ENCODE peak calls at places on chromosomes 6 and 20, in five cellular contexts. One of them, this sample, is unnamed.

GRCh38 chr6:32046450-32047083 is 8.4 kb downstream of the CYP21A2 start:
- DNase-seq in cardiac muscle cell: peak; percentile 47
- DNase-seq in upper lobe of right lung: no peak
- DNase-seq in brain microvascular endothelial cell: no peak
- DNase-seq in colonic mucosa: peak; percentile 23
- DNase-seq in this sample: no peak

GRCh38 chr6:158467923-158468322 is 92.0 kb upstream of the TMEM181 start:
- DNase-seq in cardiac muscle cell: no peak
- DNase-seq in upper lobe of right lung: no peak
- DNase-seq in brain microvascular endothelial cell: no peak
- DNase-seq in colonic mucosa: no peak
- DNase-seq in this sample: no peak

GRCh38 chr20:52192296-52193007 is 873 bp upstream of the ZFP64 start:
- DNase-seq in cardiac muscle cell: no peak
- DNase-seq in upper lobe of right lung: peak; percentile 66
- DNase-seq in brain microvascular endothelial cell: no peak
- DNase-seq in colonic mucosa: no peak
- DNase-seq in this sample: no peak

GRCh38 chr6:91155129-91155528 is 568.3 kb upstream of the MAP3K7 start:
- DNase-seq in cardiac muscle cell: no peak
- DNase-seq in upper lobe of right lung: no peak
- DNase-seq in brain microvascular endothelial cell: no peak
- DNase-seq in colonic mucosa: no peak
- DNase-seq in this sample: no peak

GRCh38 chr6:8821921-8822512 is 386.7 kb upstream of the SLC35B3 start:
- DNase-seq in cardiac muscle cell: no peak
- DNase-seq in upper lobe of right lung: no peak
- DNase-seq in brain microvascular endothelial cell: no peak
- DNase-seq in colonic mucosa: no peak
- DNase-seq in this sample: no peak

GRCh38 chr6:89895273-89895874 is 1.1 kb downstream of the GJA10 start:
- DNase-seq in cardiac muscle cell: peak; percentile 74
- DNase-seq in upper lobe of right lung: no peak
- DNase-seq in brain microvascular endothelial cell: peak; percentile 76
- DNase-seq in colonic mucosa: no peak
- DNase-seq in this sample: no peak

GRCh38 chr20:37096415-37097039 is 730 bp upstream of the RBL1 start:
- DNase-seq in cardiac muscle cell: no peak
- DNase-seq in upper lobe of right lung: no peak
- DNase-seq in brain microvascular endothelial cell: no peak
- DNase-seq in colonic mucosa: no peak
- DNase-seq in this sample: no peak

GRCh38 chr20:37651932-37652331 is 41.9 kb upstream of the CTNNBL1 start:
- DNase-seq in cardiac muscle cell: peak; percentile 59
- DNase-seq in upper lobe of right lung: peak; percentile 75
- DNase-seq in brain microvascular endothelial cell: no peak
- DNase-seq in colonic mucosa: no peak
- DNase-seq in this sample: no peak

GRCh38 chr6:34131326-34132081 is 14.4 kb downstream of the GRM4 start:
- DNase-seq in cardiac muscle cell: no peak
- DNase-seq in upper lobe of right lung: no peak
- DNase-seq in brain microvascular endothelial cell: no peak
- DNase-seq in colonic mucosa: no peak
- DNase-seq in this sample: no peak

GRCh38 chr6:147448212-147448611 is 60.3 kb upstream of the SAMD5 start:
- DNase-seq in cardiac muscle cell: no peak
- DNase-seq in upper lobe of right lung: no peak
- DNase-seq in brain microvascular endothelial cell: no peak
- DNase-seq in colonic mucosa: no peak
- DNase-seq in this sample: no peak

GRCh38 chr6:96784650-96785049 is 52.6 kb downstream of the GPR63 start:
- DNase-seq in cardiac muscle cell: no peak
- DNase-seq in upper lobe of right lung: no peak
- DNase-seq in brain microvascular endothelial cell: no peak
- DNase-seq in colonic mucosa: no peak
- DNase-seq in this sample: no peak

GRCh38 chr6:52558266-52559000 is 18.4 kb downstream of the TRAM2 start:
- DNase-seq in cardiac muscle cell: peak; percentile 62
- DNase-seq in upper lobe of right lung: no peak
- DNase-seq in brain microvascular endothelial cell: no peak
- DNase-seq in colonic mucosa: no peak
- DNase-seq in this sample: no peak

GRCh38 chr20:14449323-14449722 is 111.9 kb upstream of the FLRT3 start:
- DNase-seq in cardiac muscle cell: no peak
- DNase-seq in upper lobe of right lung: no peak
- DNase-seq in brain microvascular endothelial cell: no peak
- DNase-seq in colonic mucosa: no peak
- DNase-seq in this sample: no peak

GRCh38 chr20:10646006-10646405 is 27.8 kb downstream of the JAG1 start:
- DNase-seq in cardiac muscle cell: no peak
- DNase-seq in upper lobe of right lung: no peak
- DNase-seq in brain microvascular endothelial cell: no peak
- DNase-seq in colonic mucosa: no peak
- DNase-seq in this sample: no peak

GRCh38 chr6:129683606-129684322 is 26.2 kb downstream of the ARHGAP18 start:
- DNase-seq in cardiac muscle cell: peak; percentile 99
- DNase-seq in upper lobe of right lung: peak; percentile 75
- DNase-seq in brain microvascular endothelial cell: peak; percentile 98
- DNase-seq in colonic mucosa: peak; percentile 69
- DNase-seq in this sample: peak; percentile 82

GRCh38 chr6:42378536-42378935 is 73.2 kb downstream of the TRERF1 start:
- DNase-seq in cardiac muscle cell: no peak
- DNase-seq in upper lobe of right lung: no peak
- DNase-seq in brain microvascular endothelial cell: no peak
- DNase-seq in colonic mucosa: no peak
- DNase-seq in this sample: no peak

GRCh38 chr6:9540534-9541126 is 874.2 kb downstream of the TFAP2A start:
- DNase-seq in cardiac muscle cell: peak; percentile 82
- DNase-seq in upper lobe of right lung: no peak
- DNase-seq in brain microvascular endothelial cell: peak; percentile 47
- DNase-seq in colonic mucosa: no peak
- DNase-seq in this sample: no peak

GRCh38 chr20:25685276-25686080 is 11.2 kb downstream of the ZNF337 start:
- DNase-seq in cardiac muscle cell: no peak
- DNase-seq in upper lobe of right lung: no peak
- DNase-seq in brain microvascular endothelial cell: no peak
- DNase-seq in colonic mucosa: no peak
- DNase-seq in this sample: no peak

GRCh38 chr6:56911847-56912246 is 43.1 kb upstream of the BEND6 start:
- DNase-seq in cardiac muscle cell: peak; percentile 59
- DNase-seq in upper lobe of right lung: no peak
- DNase-seq in brain microvascular endothelial cell: peak; percentile 37
- DNase-seq in colonic mucosa: no peak
- DNase-seq in this sample: no peak

GRCh38 chr6:163021054-163021453 is 293.3 kb downstream of the PACRG start:
- DNase-seq in cardiac muscle cell: no peak
- DNase-seq in upper lobe of right lung: no peak
- DNase-seq in brain microvascular endothelial cell: no peak
- DNase-seq in colonic mucosa: no peak
- DNase-seq in this sample: no peak

GRCh38 chr6:113920663-113921267 is 50.2 kb downstream of the HDAC2 start:
- DNase-seq in cardiac muscle cell: no peak
- DNase-seq in upper lobe of right lung: no peak
- DNase-seq in brain microvascular endothelial cell: no peak
- DNase-seq in colonic mucosa: no peak
- DNase-seq in this sample: no peak

GRCh38 chr6:87884203-87884602 is 163.4 kb upstream of the SPACA1 start:
- DNase-seq in cardiac muscle cell: no peak
- DNase-seq in upper lobe of right lung: no peak
- DNase-seq in brain microvascular endothelial cell: no peak
- DNase-seq in colonic mucosa: no peak
- DNase-seq in this sample: no peak

GRCh38 chr6:143187173-143187908 is 126.7 kb downstream of the AIG1 start:
- DNase-seq in cardiac muscle cell: peak; percentile 71
- DNase-seq in upper lobe of right lung: no peak
- DNase-seq in brain microvascular endothelial cell: peak; percentile 68
- DNase-seq in colonic mucosa: no peak
- DNase-seq in this sample: no peak

GRCh38 chr6:33957391-33958207 is 153.8 kb upstream of the MLN start:
- DNase-seq in cardiac muscle cell: no peak
- DNase-seq in upper lobe of right lung: peak; percentile 43
- DNase-seq in brain microvascular endothelial cell: no peak
- DNase-seq in colonic mucosa: no peak
- DNase-seq in this sample: no peak

GRCh38 chr6:46555129-46555528 is 63.9 kb upstream of the RCAN2 start:
- DNase-seq in cardiac muscle cell: no peak
- DNase-seq in upper lobe of right lung: no peak
- DNase-seq in brain microvascular endothelial cell: no peak
- DNase-seq in colonic mucosa: no peak
- DNase-seq in this sample: no peak
- TF ChIP-seq CTCF in cardiac muscle cell: no peak
- TF ChIP-seq CTCF in upper lobe of right lung: no peak
- TF ChIP-seq CTCF in brain microvascular endothelial cell: no peak
- TF ChIP-seq CTCF in colonic mucosa: no peak
- TF ChIP-seq CTCF in this sample: no peak

GRCh38 chr6:28323813-28324424 is 12.0 kb downstream of the ZSCAN31 start:
- DNase-seq in cardiac muscle cell: no peak
- DNase-seq in upper lobe of right lung: no peak
- DNase-seq in brain microvascular endothelial cell: no peak
- DNase-seq in colonic mucosa: no peak
- DNase-seq in this sample: no peak

GRCh38 chr6:28330033-28330432 is 5.9 kb downstream of the ZSCAN31 start:
- DNase-seq in cardiac muscle cell: no peak
- DNase-seq in upper lobe of right lung: no peak
- DNase-seq in brain microvascular endothelial cell: no peak
- DNase-seq in colonic mucosa: no peak
- DNase-seq in this sample: no peak

GRCh38 chr6:28322661-28323060 is 13.3 kb downstream of the ZSCAN31 start:
- DNase-seq in cardiac muscle cell: no peak
- DNase-seq in upper lobe of right lung: no peak
- DNase-seq in brain microvascular endothelial cell: no peak
- DNase-seq in colonic mucosa: no peak
- DNase-seq in this sample: no peak

GRCh38 chr6:28326371-28326948 is 9.5 kb downstream of the ZSCAN31 start:
- DNase-seq in cardiac muscle cell: no peak
- DNase-seq in upper lobe of right lung: no peak
- DNase-seq in brain microvascular endothelial cell: no peak
- DNase-seq in colonic mucosa: no peak
- DNase-seq in this sample: no peak
- H3K4me3 ChIP-seq in cardiac muscle cell: no peak overlapping the region
- H3K4me3 ChIP-seq in upper lobe of right lung: no peak overlapping the region
- H3K4me3 ChIP-seq in brain microvascular endothelial cell: no peak overlapping the region
- H3K4me3 ChIP-seq in colonic mucosa: no peak overlapping the region
- H3K4me3 ChIP-seq in this sample: peak overlapping the region; percentile 18

GRCh38 chr20:43446361-43446879 is 11.3 kb upstream of the SRSF6 start:
- DNase-seq in cardiac muscle cell: no peak
- DNase-seq in upper lobe of right lung: no peak
- DNase-seq in brain microvascular endothelial cell: no peak
- DNase-seq in colonic mucosa: no peak
- DNase-seq in this sample: no peak
- H3K27ac ChIP-seq in cardiac muscle cell: no peak overlapping the region
- H3K27ac ChIP-seq in upper lobe of right lung: no peak overlapping the region
- H3K27ac ChIP-seq in brain microvascular endothelial cell: no peak overlapping the region
- H3K27ac ChIP-seq in colonic mucosa: no peak overlapping the region
- H3K27ac ChIP-seq in this sample: no peak overlapping the region

GRCh38 chr20:45948742-45949541 is 14.5 kb downstream of the PCIF1 start:
- DNase-seq in cardiac muscle cell: no peak
- DNase-seq in upper lobe of right lung: no peak
- DNase-seq in brain microvascular endothelial cell: no peak
- DNase-seq in colonic mucosa: no peak
- DNase-seq in this sample: no peak
- TF ChIP-seq CTCF in cardiac muscle cell: no peak
- TF ChIP-seq CTCF in upper lobe of right lung: no peak
- TF ChIP-seq CTCF in brain microvascular endothelial cell: no peak
- TF ChIP-seq CTCF in colonic mucosa: no peak
- TF ChIP-seq CTCF in this sample: no peak

GRCh38 chr6:29865648-29866047 is 38.0 kb downstream of the HLA-G start:
- DNase-seq in cardiac muscle cell: no peak
- DNase-seq in upper lobe of right lung: no peak
- DNase-seq in brain microvascular endothelial cell: no peak
- DNase-seq in colonic mucosa: no peak
- DNase-seq in this sample: no peak

GRCh38 chr6:29861521-29862255 is 34.1 kb downstream of the HLA-G start:
- DNase-seq in cardiac muscle cell: peak; percentile 11
- DNase-seq in upper lobe of right lung: no peak
- DNase-seq in brain microvascular endothelial cell: no peak
- DNase-seq in colonic mucosa: no peak
- DNase-seq in this sample: no peak

GRCh38 chr6:29864037-29864795 is 36.6 kb downstream of the HLA-G start:
- DNase-seq in cardiac muscle cell: no peak
- DNase-seq in upper lobe of right lung: no peak
- DNase-seq in brain microvascular endothelial cell: no peak
- DNase-seq in colonic mucosa: no peak
- DNase-seq in this sample: no peak
- H3K4me3 ChIP-seq in cardiac muscle cell: no peak overlapping the region
- H3K4me3 ChIP-seq in upper lobe of right lung: no peak overlapping the region
- H3K4me3 ChIP-seq in brain microvascular endothelial cell: no peak overlapping the region
- H3K4me3 ChIP-seq in colonic mucosa: no peak overlapping the region
- H3K4me3 ChIP-seq in this sample: no peak overlapping the region

DNA sequence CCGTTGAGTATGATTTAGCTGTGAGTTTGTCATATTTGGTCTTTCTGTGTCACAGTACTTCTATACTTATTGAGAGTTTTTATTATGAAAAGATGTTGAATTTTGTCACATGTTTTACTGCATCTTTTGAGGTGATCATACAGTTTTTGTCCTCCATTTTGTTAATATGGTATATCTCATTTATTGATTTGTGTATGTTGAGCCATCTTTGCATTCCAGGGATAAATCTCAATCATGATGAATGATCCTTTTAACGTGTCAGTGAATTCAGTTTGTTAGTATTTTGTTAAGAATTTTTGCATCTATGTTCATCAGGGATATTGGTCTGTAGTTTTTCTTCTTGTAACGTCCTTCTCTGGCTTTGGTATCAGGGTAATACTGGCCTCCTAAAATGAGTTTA is 3.5 kb downstream of the SIRT5 start:
- DNase-seq in cardiac muscle cell: no peak
- DNase-seq in upper lobe of right lung: no peak
- DNase-seq in brain microvascular endothelial cell: no peak
- DNase-seq in colonic mucosa: no peak
- DNase-seq in this sample: no peak
- H3K27ac ChIP-seq in cardiac muscle cell: no peak overlapping the region
- H3K27ac ChIP-seq in upper lobe of right lung: no peak overlapping the region
- H3K27ac ChIP-seq in brain microvascular endothelial cell: no peak overlapping the region
- H3K27ac ChIP-seq in colonic mucosa: no peak overlapping the region
- H3K27ac ChIP-seq in this sample: no peak overlapping the region

DNA sequence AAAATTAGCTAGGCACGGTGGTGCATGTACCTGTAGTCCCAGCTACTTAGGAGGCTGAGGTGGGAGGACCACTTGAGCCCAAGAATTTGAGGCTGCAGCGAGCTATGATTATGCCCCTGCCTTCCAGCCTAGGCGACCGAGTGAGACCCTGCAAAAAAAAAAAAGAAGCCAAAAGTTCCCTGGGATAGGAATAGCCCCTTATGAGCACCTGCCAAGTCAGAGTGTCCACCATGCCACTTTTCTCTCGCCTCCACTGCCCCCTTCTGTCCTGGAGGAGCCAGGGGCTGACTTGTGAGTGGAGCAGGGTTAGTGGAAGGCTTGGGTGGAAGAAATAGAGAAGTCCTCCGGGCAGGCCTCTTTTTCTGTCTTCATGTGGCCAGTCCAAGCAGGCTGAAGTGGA is 12.1 kb upstream of the DDX27 start:
- DNase-seq in cardiac muscle cell: no peak
- DNase-seq in upper lobe of right lung: no peak
- DNase-seq in brain microvascular endothelial cell: no peak
- DNase-seq in colonic mucosa: no peak
- DNase-seq in this sample: no peak
- TF ChIP-seq CTCF in cardiac muscle cell: no peak
- TF ChIP-seq CTCF in upper lobe of right lung: no peak
- TF ChIP-seq CTCF in brain microvascular endothelial cell: peak; percentile 32
- TF ChIP-seq CTCF in colonic mucosa: no peak
- TF ChIP-seq CTCF in this sample: no peak

GRCh38 chr6:35370124-35370741 is 27.9 kb downstream of the PPARD start:
- DNase-seq in cardiac muscle cell: peak; percentile 95
- DNase-seq in upper lobe of right lung: peak; percentile 84
- DNase-seq in brain microvascular endothelial cell: peak; percentile 87
- DNase-seq in colonic mucosa: peak; percentile 37
- DNase-seq in this sample: peak; percentile 89
- H3K4me3 ChIP-seq in cardiac muscle cell: no peak overlapping the region
- H3K4me3 ChIP-seq in upper lobe of right lung: no peak overlapping the region
- H3K4me3 ChIP-seq in brain microvascular endothelial cell: no peak overlapping the region
- H3K4me3 ChIP-seq in colonic mucosa: no peak overlapping the region
- H3K4me3 ChIP-seq in this sample: no peak overlapping the region